ENCODE peak calls at places on chromosomes 5 and 9, in seven cellular contexts. Z, A, F, T, W, L and X are unnamed samples.

GRCh38 chr9:34396276-34397214 is 19.8 kb upstream of the MYORG start:
- DNase-seq in A (no peak), Z (no peak), L (no peak), W (no peak), F (no peak), T (no peak), X (no peak)

GRCh38 chr5:6469836-6470235 is 21.2 kb downstream of the UBE2QL1 start:
- DNase-seq in Z (no peak), F (no peak), A (no peak), L (no peak), W (no peak), T (no peak), X (no peak)

GRCh38 chr5:175861337-175862130 is 9.8 kb upstream of the CPLX2 start:
- DNase-seq in A (no peak), W (no peak), L (no peak), T (no peak), Z (no peak), F (no peak), X (no peak)

GRCh38 chr5:110333384-110333783 is 393.1 kb downstream of the TMEM232 start:
- DNase-seq in Z (no peak), A (no peak), W (peak), T (no peak), L (no peak), F (no peak), X (no peak)

GRCh38 chr9:81522721-81523551 is 166.4 kb downstream of the TLE1 start:
- DNase-seq in A (peak), F (no peak), W (peak), L (no peak), Z (peak), T (peak), X (no peak)

GRCh38 chr9:31275419-31275818 is 1109.0 kb upstream of the ACO1 start:
- DNase-seq in F (no peak), W (no peak), T (no peak), A (no peak), Z (no peak), L (no peak), X (no peak)

GRCh38 chr5:54325272-54325609 is 14.9 kb upstream of the ARL15 start:
- DNase-seq in L (no peak), Z (no peak), F (no peak), T (no peak), W (no peak), A (no peak), X (no peak)

GRCh38 chr5:142888469-142889085 is 118.4 kb downstream of the ARHGAP26 start:
- DNase-seq in Z (no peak), W (peak), L (peak), F (no peak), A (peak), T (no peak), X (no peak)

GRCh38 chr9:89442981-89443817 is 54.7 kb downstream of the SEMA4D start:
- DNase-seq in F (no peak), A (peak), Z (no peak), W (peak), T (no peak), L (no peak), X (no peak)

GRCh38 chr9:10366171-10366779 is 246.5 kb downstream of the PTPRD start:
- DNase-seq in Z (no peak), L (peak), T (no peak), W (peak), A (peak), F (no peak), X (no peak)

GRCh38 chr9:96450613-96451544 is 910 bp downstream of the HABP4 start:
- DNase-seq in A (peak), W (peak), F (peak), Z (no peak), L (peak), T (no peak), X (no peak)

GRCh38 chr5:59685806-59686205 is 207.7 kb downstream of the PDE4D start:
- DNase-seq in A (peak), F (no peak), Z (no peak), W (no peak), L (no peak), T (peak), X (no peak)

DNA sequence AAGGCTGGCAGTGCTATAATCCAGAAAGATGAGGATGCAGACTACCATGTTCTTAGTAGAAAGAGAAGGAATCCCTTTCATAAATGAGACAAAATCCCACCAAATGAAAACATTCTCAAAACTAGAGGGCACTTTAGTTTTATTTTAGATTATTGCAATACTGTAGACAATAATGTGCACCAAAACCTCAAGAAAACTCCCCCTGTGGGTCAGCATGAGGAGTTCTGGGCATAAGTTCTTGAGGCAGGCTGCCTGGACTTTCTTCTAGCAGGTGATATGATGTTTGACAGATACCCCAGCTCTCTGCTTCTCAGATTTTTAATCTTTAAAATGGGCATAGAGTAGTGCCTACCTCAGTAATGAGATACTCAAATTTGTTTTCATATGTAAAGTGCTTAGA is 196.3 kb upstream of the CTNND2 start:
- DNase-seq in Z (no peak), L (no peak), F (no peak), A (no peak), T (no peak), W (no peak), X (no peak)
- TF ChIP-seq CTCF in Z (no peak), L (peak), F (no peak), A (no peak), T (no peak), W (no peak), X (no peak)

GRCh38 chr9:121246821-121247511 is 21.0 kb upstream of the GSN start:
- DNase-seq in W (peak), Z (peak), A (peak), F (no peak), L (no peak), T (no peak), X (no peak)
- TF ChIP-seq CTCF in W (no peak), Z (no peak), A (no peak), F (no peak), L (no peak), T (no peak), X (no peak)

GRCh38 chr9:98708933-98709911 is at the start of gene GABBR2:
- DNase-seq in Z (no peak), F (no peak), A (no peak), T (no peak), L (peak), W (no peak), X (no peak)
- TF ChIP-seq CTCF in Z (no peak), F (no peak), A (no peak), T (no peak), L (no peak), W (no peak), X (no peak)

DNA sequence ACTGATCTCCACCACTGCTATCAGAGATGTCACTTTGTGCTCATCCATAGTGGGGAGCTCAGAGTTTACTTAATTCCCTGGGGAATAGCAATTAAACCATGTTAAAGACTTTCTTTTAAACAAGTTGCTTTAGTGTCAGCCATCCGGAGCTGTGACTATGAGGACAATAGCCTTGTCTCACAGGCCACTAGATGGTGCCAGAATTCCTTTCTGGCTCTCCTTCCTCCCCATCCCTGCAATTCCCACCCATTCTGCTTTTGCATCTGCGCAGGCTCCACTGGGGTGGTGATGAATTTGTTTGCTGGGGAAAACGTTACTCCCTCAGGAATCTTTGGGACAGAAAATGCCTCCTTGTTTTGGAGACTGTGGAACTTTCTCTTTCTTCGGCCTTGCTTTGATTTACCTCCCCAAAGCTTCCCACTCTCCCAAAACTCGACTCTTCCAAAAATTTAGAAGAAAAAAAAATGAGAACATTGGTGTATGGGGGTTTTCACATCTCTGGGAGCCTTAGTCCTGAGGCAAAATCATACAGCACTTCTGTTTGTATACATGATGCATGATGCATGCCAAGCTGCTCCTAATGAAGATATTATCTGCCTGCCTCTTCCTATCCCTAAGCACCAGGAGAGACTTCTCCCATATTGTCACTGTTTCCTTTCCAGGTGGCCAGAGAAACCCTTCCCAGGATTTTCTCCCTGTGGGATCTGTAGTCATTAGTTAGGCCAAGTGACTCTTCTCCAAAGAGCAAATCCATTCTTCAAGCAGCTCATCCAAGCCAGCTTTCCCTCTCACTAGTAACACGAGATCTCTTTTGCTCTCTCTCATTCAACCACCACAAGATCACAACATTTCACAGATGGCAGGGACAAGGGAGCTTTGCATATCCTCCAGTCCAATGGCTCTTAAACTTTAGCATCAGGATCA is 466.1 kb downstream of the TLR4 start:
- DNase-seq in Z (no peak), F (no peak), A (peak), L (peak), W (peak), T (peak), X (peak)
- TF ChIP-seq CTCF in Z (peak), F (no peak), A (peak), L (peak), W (peak), T (peak), X (peak)

GRCh38 chr9:131275332-131276106 is 791 bp downstream of the FAM78A start:
- DNase-seq in A (no peak), L (peak), T (no peak), F (no peak), W (peak), Z (no peak), X (no peak)
- TF ChIP-seq CTCF in A (no peak), L (no peak), T (no peak), F (no peak), W (peak), Z (no peak), X (no peak)

DNA sequence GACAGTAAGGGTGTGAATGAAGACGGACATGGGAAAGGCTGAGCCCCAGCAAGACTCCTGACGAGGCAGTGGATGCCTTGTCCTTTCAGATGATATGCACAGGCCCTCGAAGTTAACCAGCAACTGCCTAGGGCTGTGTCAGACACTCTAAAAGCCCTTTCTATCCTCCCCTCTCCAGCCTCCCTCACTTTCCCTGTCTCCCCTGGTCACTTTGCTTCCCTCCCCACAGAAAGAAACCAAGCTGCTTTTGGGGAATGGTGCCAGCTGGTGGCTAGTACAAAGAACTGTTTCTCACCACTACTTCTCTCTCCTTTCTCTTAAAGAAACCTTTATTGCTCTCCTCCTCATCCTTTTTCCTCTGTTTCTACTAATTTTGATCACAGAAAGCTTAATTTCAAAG is 21.4 kb downstream of the LHFPL2 start:
- DNase-seq in A (peak), F (no peak), Z (no peak), W (peak), T (no peak), L (no peak), X (no peak)
- TF ChIP-seq CTCF in A (peak), F (no peak), Z (peak), W (peak), T (peak), L (peak), X (peak)

DNA sequence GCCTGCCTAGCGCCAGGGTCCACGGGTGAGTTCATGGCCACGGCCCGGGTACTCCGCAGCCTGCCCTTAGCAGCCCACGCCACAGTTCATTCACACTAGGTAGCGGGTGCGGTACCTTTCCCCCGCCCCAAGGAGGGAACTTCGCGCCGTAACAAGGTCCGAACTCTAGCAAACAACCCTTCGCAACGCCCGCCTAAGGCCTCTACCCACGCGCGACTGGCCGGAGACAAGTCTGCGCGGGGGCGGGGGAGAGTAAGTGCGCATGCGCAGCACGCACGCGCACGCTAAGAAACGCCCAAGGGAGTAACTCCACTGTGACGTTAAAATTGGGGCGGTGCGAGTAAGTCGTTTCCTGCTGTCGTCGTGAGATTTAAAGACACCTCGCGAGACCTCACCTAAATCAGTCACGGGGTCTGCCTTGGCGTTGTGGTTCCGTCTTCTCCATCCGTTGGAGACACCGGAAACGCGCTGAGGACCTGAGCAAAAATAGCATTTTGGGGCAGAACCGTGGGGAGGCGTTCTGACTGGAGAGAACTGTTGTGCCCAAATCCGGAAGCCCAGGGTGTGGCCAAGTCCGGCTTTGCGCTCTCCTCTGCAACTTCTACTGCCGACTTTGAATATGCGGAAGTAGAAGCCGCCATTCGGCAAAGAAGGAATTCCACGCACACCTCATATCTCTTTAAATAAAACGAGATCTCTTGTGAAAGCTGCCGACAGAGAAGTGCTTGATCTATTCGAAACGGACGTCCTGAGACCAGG is at the start of gene RAPGEF6:
- DNase-seq in W (peak), L (peak), Z (peak), A (peak), F (peak), T (peak), X (peak)
- TF ChIP-seq CTCF in W (no peak), L (peak), Z (peak), A (no peak), F (no peak), T (no peak), X (peak)

GRCh38 chr5:643351-643801 is 31.2 kb downstream of the CEP72 start:
- DNase-seq in W (no peak), Z (no peak), A (no peak), T (no peak), L (no peak), F (no peak), X (no peak)
- TF ChIP-seq CTCF in W (no peak), Z (no peak), A (no peak), T (no peak), L (no peak), F (no peak), X (no peak)

GRCh38 chr9:99820330-99821186 is 1.1 kb upstream of the NR4A3 start:
- DNase-seq in L (no peak), T (no peak), W (peak), F (peak), Z (peak), A (peak), X (no peak)
- TF ChIP-seq CTCF in L (no peak), T (no peak), W (no peak), F (no peak), Z (no peak), A (no peak), X (no peak)